ENCODE peak calls at places on chromosomes 12 and 14, in nine cellular contexts. One of them, this sample, is unnamed. For H3K36me3, the result is how much of the 10 kb centered on the place peaks cover.

GRCh38 chr14:89308232-89308959 is 108.6 kb downstream of the FOXN3 start:
- DNase-seq in H1: no peak
- DNase-seq in mesendoderm: no peak
- DNase-seq in upper lobe of right lung: no peak
- DNase-seq in thyroid gland: no peak
- DNase-seq in heart right ventricle: no peak
- DNase-seq in neural progenitor cell: no peak
- DNase-seq in psoas muscle: no peak
- DNase-seq in WERI-Rb-1: no peak
- DNase-seq in this sample: no peak

GRCh38 chr12:96445743-96446655 is 43.4 kb upstream of the CFAP54 start:
- DNase-seq in upper lobe of right lung: no peak
- DNase-seq in thyroid gland: no peak
- DNase-seq in WERI-Rb-1: no peak
- DNase-seq in H1: no peak
- DNase-seq in mesendoderm: peak
- DNase-seq in heart right ventricle: no peak
- DNase-seq in neural progenitor cell: no peak
- DNase-seq in psoas muscle: no peak
- DNase-seq in this sample: no peak

GRCh38 chr12:122009741-122010140 is 11.9 kb upstream of the BCL7A start:
- DNase-seq in heart right ventricle: no peak
- DNase-seq in WERI-Rb-1: no peak
- DNase-seq in upper lobe of right lung: no peak
- DNase-seq in mesendoderm: no peak
- DNase-seq in H1: no peak
- DNase-seq in thyroid gland: no peak
- DNase-seq in psoas muscle: no peak
- DNase-seq in neural progenitor cell: no peak
- DNase-seq in this sample: no peak

GRCh38 chr12:113162102-113163029 is 12.8 kb downstream of the CFAP73 start:
- DNase-seq in heart right ventricle: no peak
- DNase-seq in psoas muscle: no peak
- DNase-seq in mesendoderm: peak
- DNase-seq in neural progenitor cell: peak
- DNase-seq in H1: no peak
- DNase-seq in upper lobe of right lung: no peak
- DNase-seq in thyroid gland: peak
- DNase-seq in WERI-Rb-1: peak
- DNase-seq in this sample: no peak

GRCh38 chr12:7091171-7091570 is 1.1 kb downstream of the C1R start:
- DNase-seq in psoas muscle: no peak
- DNase-seq in neural progenitor cell: no peak
- DNase-seq in H1: no peak
- DNase-seq in mesendoderm: no peak
- DNase-seq in upper lobe of right lung: peak
- DNase-seq in thyroid gland: no peak
- DNase-seq in WERI-Rb-1: no peak
- DNase-seq in heart right ventricle: no peak
- DNase-seq in this sample: no peak

GRCh38 chr12:53450936-53451335 is 966 bp upstream of the PCBP2 start:
- DNase-seq in heart right ventricle: no peak
- DNase-seq in upper lobe of right lung: no peak
- DNase-seq in WERI-Rb-1: no peak
- DNase-seq in neural progenitor cell: no peak
- DNase-seq in H1: no peak
- DNase-seq in mesendoderm: no peak
- DNase-seq in thyroid gland: no peak
- DNase-seq in psoas muscle: no peak
- DNase-seq in this sample: no peak

GRCh38 chr14:89011327-89011726 is 186.9 kb downstream of the TTC8 start:
- DNase-seq in H1: no peak
- DNase-seq in neural progenitor cell: no peak
- DNase-seq in upper lobe of right lung: no peak
- DNase-seq in heart right ventricle: no peak
- DNase-seq in thyroid gland: no peak
- DNase-seq in WERI-Rb-1: no peak
- DNase-seq in mesendoderm: no peak
- DNase-seq in psoas muscle: no peak
- DNase-seq in this sample: no peak

GRCh38 chr14:53062856-53063255 is 90.3 kb downstream of the DDHD1 start:
- DNase-seq in neural progenitor cell: no peak
- DNase-seq in H1: no peak
- DNase-seq in heart right ventricle: no peak
- DNase-seq in mesendoderm: no peak
- DNase-seq in upper lobe of right lung: no peak
- DNase-seq in WERI-Rb-1: no peak
- DNase-seq in thyroid gland: no peak
- DNase-seq in psoas muscle: no peak
- DNase-seq in this sample: no peak

GRCh38 chr14:65373011-65373670 is 39.4 kb upstream of the FUT8 start:
- DNase-seq in WERI-Rb-1: no peak
- DNase-seq in thyroid gland: no peak
- DNase-seq in upper lobe of right lung: no peak
- DNase-seq in neural progenitor cell: no peak
- DNase-seq in H1: no peak
- DNase-seq in psoas muscle: no peak
- DNase-seq in heart right ventricle: no peak
- DNase-seq in mesendoderm: no peak
- DNase-seq in this sample: no peak

GRCh38 chr12:89525002-89525823 is 617 bp upstream of the GALNT4 start:
- DNase-seq in heart right ventricle: peak
- DNase-seq in psoas muscle: peak
- DNase-seq in H1: no peak
- DNase-seq in mesendoderm: peak
- DNase-seq in neural progenitor cell: peak
- DNase-seq in upper lobe of right lung: peak
- DNase-seq in WERI-Rb-1: peak
- DNase-seq in thyroid gland: peak
- DNase-seq in this sample: no peak

GRCh38 chr12:111404362-111405148 is 1.2 kb upstream of the SH2B3 start:
- DNase-seq in H1: no peak
- DNase-seq in neural progenitor cell: peak
- DNase-seq in upper lobe of right lung: no peak
- DNase-seq in mesendoderm: peak
- DNase-seq in psoas muscle: no peak
- DNase-seq in thyroid gland: peak
- DNase-seq in WERI-Rb-1: no peak
- DNase-seq in heart right ventricle: no peak
- DNase-seq in this sample: no peak

GRCh38 chr12:111056618-111057521 is 136.5 kb upstream of the MYL2 start:
- DNase-seq in upper lobe of right lung: no peak
- DNase-seq in mesendoderm: peak
- DNase-seq in H1: no peak
- DNase-seq in heart right ventricle: no peak
- DNase-seq in neural progenitor cell: no peak
- DNase-seq in thyroid gland: no peak
- DNase-seq in WERI-Rb-1: no peak
- DNase-seq in psoas muscle: no peak
- DNase-seq in this sample: no peak

GRCh38 chr14:104004849-104005248 is 62.5 kb upstream of the RD3L start:
- DNase-seq in heart right ventricle: no peak
- DNase-seq in thyroid gland: no peak
- DNase-seq in neural progenitor cell: no peak
- DNase-seq in WERI-Rb-1: no peak
- DNase-seq in mesendoderm: no peak
- DNase-seq in H1: no peak
- DNase-seq in upper lobe of right lung: no peak
- DNase-seq in psoas muscle: no peak
- DNase-seq in this sample: no peak

GRCh38 chr14:60485600-60486251 is at the start of gene C14orf39:
- DNase-seq in WERI-Rb-1: peak
- DNase-seq in neural progenitor cell: peak
- DNase-seq in H1: no peak
- DNase-seq in psoas muscle: peak
- DNase-seq in heart right ventricle: no peak
- DNase-seq in mesendoderm: peak
- DNase-seq in upper lobe of right lung: no peak
- DNase-seq in thyroid gland: no peak
- DNase-seq in this sample: no peak

GRCh38 chr14:87432698-87433097 is 560.3 kb downstream of the GALC start:
- DNase-seq in H1: no peak
- DNase-seq in upper lobe of right lung: no peak
- DNase-seq in WERI-Rb-1: no peak
- DNase-seq in mesendoderm: no peak
- DNase-seq in neural progenitor cell: no peak
- DNase-seq in psoas muscle: no peak
- DNase-seq in heart right ventricle: no peak
- DNase-seq in thyroid gland: no peak
- DNase-seq in this sample: no peak

GRCh38 chr12:124390442-124391116 is 95.7 kb downstream of the RFLNA start:
- DNase-seq in WERI-Rb-1: no peak
- DNase-seq in mesendoderm: no peak
- DNase-seq in upper lobe of right lung: peak
- DNase-seq in heart right ventricle: no peak
- DNase-seq in neural progenitor cell: no peak
- DNase-seq in thyroid gland: no peak
- DNase-seq in H1: no peak
- DNase-seq in psoas muscle: peak
- DNase-seq in this sample: peak

GRCh38 chr14:105019861-105020814 is 745 bp downstream of the CDCA4 start:
- DNase-seq in WERI-Rb-1: no peak
- DNase-seq in neural progenitor cell: peak
- DNase-seq in thyroid gland: peak
- DNase-seq in heart right ventricle: peak
- DNase-seq in upper lobe of right lung: peak
- DNase-seq in psoas muscle: peak
- DNase-seq in H1: no peak
- DNase-seq in mesendoderm: peak
- DNase-seq in this sample: no peak

GRCh38 chr14:44941591-44941990 is 20.2 kb downstream of the KLHL28 start:
- DNase-seq in heart right ventricle: no peak
- DNase-seq in psoas muscle: no peak
- DNase-seq in upper lobe of right lung: no peak
- DNase-seq in neural progenitor cell: no peak
- DNase-seq in thyroid gland: no peak
- DNase-seq in WERI-Rb-1: no peak
- DNase-seq in H1: no peak
- DNase-seq in mesendoderm: no peak
- DNase-seq in this sample: no peak

GRCh38 chr14:44945264-44945663 is 16.5 kb downstream of the KLHL28 start:
- DNase-seq in WERI-Rb-1: no peak
- DNase-seq in heart right ventricle: no peak
- DNase-seq in upper lobe of right lung: no peak
- DNase-seq in mesendoderm: no peak
- DNase-seq in psoas muscle: no peak
- DNase-seq in neural progenitor cell: no peak
- DNase-seq in H1: no peak
- DNase-seq in thyroid gland: no peak
- DNase-seq in this sample: no peak

GRCh38 chr14:44944107-44944506 is 17.6 kb downstream of the KLHL28 start:
- DNase-seq in mesendoderm: no peak
- DNase-seq in heart right ventricle: no peak
- DNase-seq in neural progenitor cell: no peak
- DNase-seq in WERI-Rb-1: no peak
- DNase-seq in psoas muscle: no peak
- DNase-seq in H1: no peak
- DNase-seq in upper lobe of right lung: no peak
- DNase-seq in thyroid gland: no peak
- DNase-seq in this sample: no peak

GRCh38 chr14:44940944-44941343 is 20.8 kb downstream of the KLHL28 start:
- DNase-seq in upper lobe of right lung: no peak
- DNase-seq in thyroid gland: no peak
- DNase-seq in WERI-Rb-1: no peak
- DNase-seq in H1: no peak
- DNase-seq in mesendoderm: no peak
- DNase-seq in psoas muscle: no peak
- DNase-seq in neural progenitor cell: no peak
- DNase-seq in heart right ventricle: no peak
- DNase-seq in this sample: no peak

GRCh38 chr14:44942436-44942835 is 19.3 kb downstream of the KLHL28 start:
- DNase-seq in thyroid gland: no peak
- DNase-seq in neural progenitor cell: no peak
- DNase-seq in mesendoderm: no peak
- DNase-seq in WERI-Rb-1: no peak
- DNase-seq in H1: no peak
- DNase-seq in upper lobe of right lung: no peak
- DNase-seq in psoas muscle: no peak
- DNase-seq in heart right ventricle: no peak
- DNase-seq in this sample: no peak
- H3K36me3 ChIP-seq in thyroid gland: under half
- H3K36me3 ChIP-seq in neural progenitor cell: under half
- H3K36me3 ChIP-seq in mesendoderm: under half
- H3K36me3 ChIP-seq in WERI-Rb-1: under half
- H3K36me3 ChIP-seq in H1: under half
- H3K36me3 ChIP-seq in upper lobe of right lung: under half
- H3K36me3 ChIP-seq in psoas muscle: under half
- H3K36me3 ChIP-seq in heart right ventricle: half or more
- H3K36me3 ChIP-seq in this sample: under half

GRCh38 chr12:65170245-65170881 is 980 bp downstream of the LEMD3 start:
- DNase-seq in mesendoderm: peak
- DNase-seq in WERI-Rb-1: peak
- DNase-seq in upper lobe of right lung: peak
- DNase-seq in neural progenitor cell: peak
- DNase-seq in thyroid gland: peak
- DNase-seq in heart right ventricle: peak
- DNase-seq in H1: peak
- DNase-seq in psoas muscle: peak
- DNase-seq in this sample: peak
- H3K27ac ChIP-seq in mesendoderm: peak
- H3K27ac ChIP-seq in WERI-Rb-1: peak
- H3K27ac ChIP-seq in upper lobe of right lung: peak
- H3K27ac ChIP-seq in neural progenitor cell: no peak
- H3K27ac ChIP-seq in thyroid gland: peak
- H3K27ac ChIP-seq in heart right ventricle: peak
- H3K27ac ChIP-seq in H1: peak
- H3K27ac ChIP-seq in psoas muscle: peak
- H3K27ac ChIP-seq in this sample: peak

DNA sequence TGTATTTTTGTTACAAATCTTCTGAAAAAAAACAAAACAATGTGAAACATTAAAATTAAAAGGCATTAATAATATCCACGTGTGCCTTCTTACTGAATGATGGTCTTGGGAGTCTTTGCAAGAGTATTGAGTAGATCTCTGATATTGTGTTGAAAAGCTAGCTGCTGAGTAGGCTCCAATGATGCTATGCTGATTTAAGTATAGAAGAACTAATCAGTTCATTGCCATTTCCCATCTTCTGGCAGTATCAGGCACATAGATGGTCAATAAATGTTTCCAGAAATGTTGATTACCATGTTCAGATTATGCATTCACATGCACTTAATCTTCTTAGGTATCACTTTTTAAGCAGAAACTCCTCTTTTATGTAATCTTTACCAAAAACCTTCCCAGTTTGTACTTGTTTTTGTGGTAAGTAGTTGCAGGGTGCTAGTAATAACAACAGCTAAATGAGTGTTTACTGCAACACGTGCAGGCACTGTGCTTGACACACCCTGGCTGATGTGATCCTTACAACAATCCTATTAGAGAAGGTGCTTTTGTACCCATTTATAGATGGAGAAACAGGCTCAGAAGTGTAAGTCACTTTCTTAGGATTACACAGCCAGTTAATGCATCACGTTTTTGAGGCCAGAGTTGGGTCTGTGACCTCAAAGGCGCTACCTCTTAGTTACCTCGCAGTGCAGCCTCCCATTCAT is 46.8 kb downstream of the EID3 start:
- DNase-seq in upper lobe of right lung: no peak
- DNase-seq in mesendoderm: no peak
- DNase-seq in heart right ventricle: no peak
- DNase-seq in neural progenitor cell: no peak
- DNase-seq in WERI-Rb-1: no peak
- DNase-seq in H1: no peak
- DNase-seq in psoas muscle: no peak
- DNase-seq in thyroid gland: no peak
- DNase-seq in this sample: peak
- H3K36me3 ChIP-seq in upper lobe of right lung: half or more
- H3K36me3 ChIP-seq in mesendoderm: under half
- H3K36me3 ChIP-seq in heart right ventricle: half or more
- H3K36me3 ChIP-seq in neural progenitor cell: under half
- H3K36me3 ChIP-seq in WERI-Rb-1: half or more
- H3K36me3 ChIP-seq in H1: under half
- H3K36me3 ChIP-seq in psoas muscle: under half
- H3K36me3 ChIP-seq in thyroid gland: half or more
- H3K36me3 ChIP-seq in this sample: half or more

GRCh38 chr12:46442239-46442638 is 69.7 kb upstream of the SLC38A2 start:
- DNase-seq in neural progenitor cell: no peak
- DNase-seq in WERI-Rb-1: no peak
- DNase-seq in upper lobe of right lung: no peak
- DNase-seq in thyroid gland: no peak
- DNase-seq in H1: no peak
- DNase-seq in heart right ventricle: no peak
- DNase-seq in psoas muscle: no peak
- DNase-seq in mesendoderm: no peak
- DNase-seq in this sample: no peak
- H3K27ac ChIP-seq in neural progenitor cell: no peak
- H3K27ac ChIP-seq in WERI-Rb-1: no peak
- H3K27ac ChIP-seq in upper lobe of right lung: no peak
- H3K27ac ChIP-seq in thyroid gland: no peak
- H3K27ac ChIP-seq in H1: no peak
- H3K27ac ChIP-seq in heart right ventricle: no peak
- H3K27ac ChIP-seq in psoas muscle: no peak
- H3K27ac ChIP-seq in mesendoderm: no peak
- H3K27ac ChIP-seq in this sample: no peak